ENCODE peak calls at places on chromosomes 6 and 20, in six cellular contexts. J is B cell; R is activated CD8-positive, alpha-beta T cell treated with anti-CD3 and anti-CD28 coated beads for 36 hours; W is neural crest cell; U is AG04450; Q is fibroblast of mammary gland. H is an unnamed sample.

GRCh38 chr20:59121714-59122376 is 41.8 kb upstream of the ZNF831 start:
- DNase-seq in U (no peak), W (no peak), R (no peak), J (peak), Q (no peak), H (no peak)

GRCh38 chr6:126054258-126054702 is 67.9 kb downstream of the TRMT11 start:
- DNase-seq in J (no peak), W (no peak), Q (peak), R (no peak), U (no peak), H (no peak)

GRCh38 chr6:2028457-2029038 is 216.9 kb downstream of the GMDS start:
- DNase-seq in Q (no peak), U (no peak), W (no peak), J (peak), R (no peak), H (no peak)

GRCh38 chr6:153090241-153090930 is 40.7 kb downstream of the RGS17 start:
- DNase-seq in J (no peak), Q (peak), W (no peak), R (no peak), U (peak), H (no peak)

GRCh38 chr6:118783931-118784528 is 109.9 kb upstream of the ASF1A start:
- DNase-seq in J (no peak), R (no peak), W (no peak), U (peak), Q (no peak), H (no peak)

GRCh38 chr6:106825156-106825555 is 149.4 kb downstream of the CD24 start:
- DNase-seq in U (no peak), W (no peak), R (no peak), J (no peak), Q (no peak), H (no peak)

GRCh38 chr20:10075606-10076005 is 40.8 kb downstream of the ANKEF1 start:
- DNase-seq in R (no peak), Q (no peak), U (no peak), J (no peak), W (no peak), H (no peak)

GRCh38 chr6:78132681-78133410 is 480.0 kb downstream of the MEI4 start:
- DNase-seq in U (no peak), J (no peak), W (no peak), Q (no peak), R (no peak), H (no peak)

GRCh38 chr20:48189177-48189576 is 403.9 kb upstream of the SULF2 start:
- DNase-seq in Q (peak), W (no peak), R (no peak), U (no peak), J (no peak), H (no peak)

GRCh38 chr6:161422710-161423109 is 148.8 kb upstream of the AGPAT4 start:
- DNase-seq in W (no peak), J (no peak), R (no peak), Q (no peak), U (no peak), H (no peak)

GRCh38 chr6:42394151-42394550 is 57.6 kb downstream of the TRERF1 start:
- DNase-seq in R (no peak), W (no peak), U (no peak), Q (no peak), J (no peak), H (no peak)

GRCh38 chr6:4316867-4317400 is 181.6 kb upstream of the ECI2 start:
- DNase-seq in Q (peak), U (peak), J (peak), R (no peak), W (no peak), H (no peak)

GRCh38 chr6:96394727-96395126 is 126.9 kb upstream of the UFL1 start:
- DNase-seq in R (no peak), U (no peak), J (no peak), W (no peak), Q (no peak), H (no peak)

GRCh38 chr6:30151580-30151979 is 9.4 kb downstream of the TRIM10 start:
- DNase-seq in R (peak), Q (no peak), W (no peak), J (no peak), U (no peak), H (no peak)

GRCh38 chr6:161829186-161829794 is 555.4 kb upstream of the AGPAT4 start:
- DNase-seq in U (no peak), Q (no peak), W (no peak), R (no peak), J (no peak), H (no peak)

GRCh38 chr20:44836596-44837120 is 26.3 kb upstream of the RIMS4 start:
- DNase-seq in W (no peak), Q (no peak), R (no peak), J (no peak), U (no peak), H (no peak)

GRCh38 chr6:157665172-157665571 is 157.9 kb upstream of the SNX9 start:
- DNase-seq in Q (no peak), R (no peak), J (no peak), W (no peak), U (no peak), H (no peak)

GRCh38 chr6:169536446-169537170 is 165.2 kb downstream of the WDR27 start:
- DNase-seq in R (no peak), U (peak), W (no peak), Q (peak), J (no peak), H (no peak)

GRCh38 chr6:101435028-101435427 is 41.5 kb downstream of the GRIK2 start:
- DNase-seq in J (no peak), Q (no peak), U (no peak), R (no peak), W (no peak), H (no peak)

GRCh38 chr6:110628330-110628729 is 151.9 kb upstream of the SLC22A16 start:
- DNase-seq in R (no peak), W (no peak), Q (peak), U (peak), J (no peak), H (no peak)

GRCh38 chr6:722077-722524 is 29.2 kb upstream of the EXOC2 start:
- DNase-seq in J (peak), U (peak), W (peak), Q (peak), R (peak), H (peak)

GRCh38 chr6:159862103-159862502 is 28.7 kb upstream of the MAS1 start:
- DNase-seq in W (no peak), J (no peak), R (peak), U (no peak), Q (no peak), H (no peak)

GRCh38 chr6:100592929-100593328 is 128.2 kb upstream of the SIM1 start:
- DNase-seq in R (no peak), J (no peak), W (no peak), U (no peak), Q (no peak), H (no peak)

GRCh38 chr20:15143478-15143877 is 806.1 kb upstream of the FLRT3 start:
- DNase-seq in U (no peak), J (no peak), Q (no peak), R (no peak), W (no peak), H (no peak)

GRCh38 chr20:57059055-57059617 is 207.3 kb downstream of the BMP7 start:
- DNase-seq in R (no peak), W (no peak), U (no peak), Q (no peak), J (no peak), H (no peak)

GRCh38 chr6:120077489-120077888 is 727.9 kb upstream of the MAN1A1 start:
- DNase-seq in R (peak), U (no peak), W (no peak), J (no peak), Q (peak), H (no peak)

GRCh38 chr6:7893342-7893741 is 17.2 kb downstream of the TXNDC5 start:
- DNase-seq in R (no peak), J (no peak), Q (no peak), U (no peak), W (no peak), H (no peak)

GRCh38 chr6:8983202-8983688 is 547.9 kb upstream of the SLC35B3 start:
- DNase-seq in U (peak), Q (peak), W (peak), J (peak), R (peak), H (peak)

GRCh38 chr20:17488916-17489600 is 42.1 kb downstream of the BFSP1 start:
- DNase-seq in W (no peak), J (no peak), U (no peak), Q (no peak), R (no peak), H (no peak)

GRCh38 chr20:23570178-23570577 is 1.9 kb upstream of the CST9L start:
- DNase-seq in Q (no peak), R (no peak), U (no peak), J (no peak), W (no peak), H (no peak)

GRCh38 chr20:42957014-42957694 is 232.6 kb downstream of the PTPRT start:
- DNase-seq in Q (no peak), J (no peak), R (no peak), W (no peak), U (no peak), H (no peak)

GRCh38 chr6:51738614-51739013 is 348.8 kb downstream of the PKHD1 start:
- DNase-seq in U (no peak), W (no peak), R (no peak), J (no peak), Q (no peak), H (no peak)

GRCh38 chr6:42010185-42010872 is 40.0 kb upstream of the TAF8 start:
- DNase-seq in J (peak), W (no peak), R (peak), Q (no peak), U (no peak), H (no peak)

DNA sequence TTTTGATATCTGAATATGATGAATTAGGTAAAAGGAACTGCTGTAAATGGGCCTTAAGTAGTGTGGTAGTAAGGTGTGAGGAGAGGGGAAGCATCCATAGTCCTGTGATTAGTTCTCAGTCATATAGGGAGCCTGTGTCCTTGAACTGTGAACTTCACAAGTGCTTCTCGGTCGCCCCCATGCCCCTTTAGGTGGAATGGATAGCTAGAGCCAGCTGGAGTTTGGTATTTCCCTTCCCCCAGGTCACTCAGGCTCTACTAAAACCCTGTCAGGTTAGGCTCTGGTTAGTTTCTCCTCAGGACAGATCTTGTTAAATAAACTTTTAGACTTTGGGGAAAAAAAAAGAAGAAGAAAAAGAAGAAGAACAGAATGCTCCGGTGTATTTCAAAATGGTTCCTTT is 82.0 kb downstream of the PPP1R14C start:
- DNase-seq in Q (no peak), R (no peak), U (no peak), J (no peak), W (no peak), H (no peak)
- TF ChIP-seq CTCF in Q (no peak), R (no peak), U (no peak), J (no peak), W (no peak), H (no peak)

GRCh38 chr6:146913842-146914562 is 290.2 kb upstream of the STXBP5 start:
- DNase-seq in W (peak), U (peak), J (no peak), R (peak), Q (peak), H (peak)
- TF ChIP-seq CTCF in W (no peak), U (no peak), J (no peak), R (no peak), Q (no peak), H (no peak)

DNA sequence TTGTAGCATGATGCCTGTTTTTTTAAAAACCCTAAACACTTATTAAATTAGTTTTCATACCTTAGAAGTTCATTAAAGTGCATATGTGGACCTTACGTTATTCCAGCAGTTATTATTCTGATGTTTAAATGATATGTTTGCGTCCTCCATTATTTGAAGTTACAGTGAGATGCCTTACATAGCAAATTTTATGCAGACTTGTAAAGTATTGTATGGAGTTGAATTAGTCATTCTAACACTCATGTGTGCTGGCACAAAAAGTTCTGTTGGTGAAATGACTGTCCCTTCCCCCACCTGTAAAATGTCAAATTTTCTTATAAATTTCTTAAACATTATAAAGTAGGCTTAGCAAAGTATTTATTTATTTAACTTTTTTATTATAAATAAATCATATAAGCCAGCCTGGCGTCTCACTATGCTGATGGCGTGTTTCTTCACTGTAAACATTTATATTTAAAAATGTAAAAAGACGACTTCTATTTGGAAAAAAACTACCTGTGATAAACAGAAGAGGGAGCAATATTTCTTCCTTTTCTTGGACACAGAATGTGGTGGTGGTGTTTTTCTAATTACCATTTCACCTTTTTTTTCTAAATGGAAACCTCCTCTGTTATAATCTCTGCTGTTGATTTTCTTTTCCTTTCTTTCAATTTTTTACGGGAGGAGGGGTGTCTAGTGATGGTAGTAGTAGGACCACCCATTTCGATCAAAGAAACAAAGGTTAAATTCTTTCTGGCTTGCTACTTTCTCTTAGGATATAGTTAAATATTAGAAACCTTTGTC is 155.4 kb downstream of the RFPL4B start:
- DNase-seq in R (no peak), U (no peak), J (no peak), Q (peak), W (peak), H (no peak)
- TF ChIP-seq CTCF in R (no peak), U (peak), J (no peak), Q (peak), W (peak), H (peak)

DNA sequence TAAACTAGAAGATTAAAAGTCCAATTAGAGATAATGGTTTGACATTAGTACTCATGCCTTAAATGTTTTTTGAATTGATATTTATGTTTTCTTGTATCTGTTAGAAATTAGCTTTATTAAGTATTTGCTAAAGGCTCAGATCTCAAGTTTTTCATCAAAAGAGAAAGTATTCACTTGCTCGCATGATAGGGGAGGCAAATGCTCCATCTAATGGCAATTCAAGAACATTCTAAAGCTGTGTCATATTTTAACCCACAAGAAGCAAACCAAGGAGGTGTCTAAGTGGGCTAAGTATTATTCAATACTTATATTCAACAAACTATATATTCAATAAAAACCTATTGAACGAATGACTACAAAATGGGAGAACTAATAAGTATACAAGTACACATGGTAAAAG is 192.8 kb upstream of the SPTLC3 start:
- DNase-seq in R (no peak), W (no peak), U (no peak), Q (no peak), J (no peak), H (no peak)
- TF ChIP-seq CTCF in R (no peak), W (no peak), U (no peak), Q (no peak), J (no peak), H (no peak)

DNA sequence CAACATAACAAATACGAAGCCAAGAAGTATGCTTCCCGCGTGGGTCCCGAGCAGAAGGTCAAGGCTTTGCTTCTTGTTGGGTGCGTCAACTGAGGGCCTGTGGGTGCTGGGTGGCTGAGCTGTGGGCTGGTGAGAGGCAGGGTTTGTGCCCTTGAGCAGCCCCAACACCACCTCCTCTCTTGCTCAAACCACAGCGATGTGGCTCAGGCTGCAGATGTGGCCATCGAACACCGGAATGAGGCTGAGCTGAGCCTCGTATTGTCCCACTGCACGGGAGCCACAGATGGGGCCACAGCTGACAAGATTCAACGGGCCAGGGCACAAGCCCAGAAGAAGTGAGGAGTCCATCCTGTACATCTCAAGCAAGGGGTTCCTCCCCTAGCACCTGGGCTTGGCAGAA is 7.0 kb upstream of the PTPRA start:
- DNase-seq in W (no peak), R (peak), U (no peak), Q (no peak), J (no peak), H (no peak)
- TF ChIP-seq CTCF in W (no peak), R (no peak), U (no peak), Q (no peak), J (no peak), H (no peak)

GRCh38 chr6:149750136-149750609 is 632 bp downstream of the PCMT1 start:
- DNase-seq in R (peak), U (no peak), Q (peak), W (peak), J (no peak), H (peak)

GRCh38 chr6:149749594-149750135 is at the start of gene PCMT1:
- DNase-seq in J (peak), W (peak), Q (peak), U (peak), R (peak), H (peak)

GRCh38 chr6:149751239-149751638 is 1.7 kb downstream of the PCMT1 start:
- DNase-seq in J (no peak), R (no peak), Q (no peak), W (no peak), U (no peak), H (no peak)

GRCh38 chr6:149746147-149746946 is at the start of gene NUP43:
- DNase-seq in U (peak), W (peak), Q (peak), R (peak), J (peak), H (peak)
- TF ChIP-seq CTCF in U (peak), W (peak), Q (peak), R (peak), J (peak), H (peak)

DNA sequence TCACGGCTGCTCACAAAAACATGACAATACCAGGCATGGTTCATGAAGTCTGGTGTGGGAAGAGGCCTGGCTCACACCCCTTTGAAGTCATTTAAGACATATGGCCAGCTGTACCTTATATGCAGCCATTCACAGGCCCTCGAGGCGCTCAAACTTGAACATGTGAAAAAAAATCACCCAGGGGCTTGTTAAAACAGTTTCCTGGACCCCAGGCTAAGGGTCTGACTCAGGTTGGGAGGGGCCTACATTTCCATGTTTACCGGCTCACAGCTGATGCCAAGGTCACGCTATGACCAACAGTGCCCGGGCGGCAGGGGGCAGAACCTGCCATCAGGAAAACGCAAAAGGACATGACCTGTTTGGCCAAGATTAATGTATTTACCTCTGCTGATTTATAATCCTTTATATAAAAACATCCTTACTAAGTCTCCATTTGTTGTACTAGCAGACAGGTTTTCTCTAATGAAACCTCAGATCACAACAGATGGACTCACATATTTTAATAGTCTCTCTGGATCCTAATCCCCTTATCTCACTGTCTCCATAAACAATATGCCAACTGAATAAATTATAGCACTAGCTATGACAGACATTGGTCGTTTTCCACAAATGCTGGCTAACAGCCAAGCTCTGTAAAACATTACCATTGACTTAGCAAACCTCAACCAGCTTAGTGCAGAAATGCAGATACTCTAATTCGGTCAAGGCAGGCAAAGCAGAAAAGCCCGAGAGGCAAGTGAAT is 19.9 kb downstream of the EZR start:
- DNase-seq in Q (peak), R (no peak), U (no peak), W (no peak), J (no peak), H (no peak)
- TF ChIP-seq CTCF in Q (peak), R (no peak), U (no peak), W (no peak), J (no peak), H (no peak)

DNA sequence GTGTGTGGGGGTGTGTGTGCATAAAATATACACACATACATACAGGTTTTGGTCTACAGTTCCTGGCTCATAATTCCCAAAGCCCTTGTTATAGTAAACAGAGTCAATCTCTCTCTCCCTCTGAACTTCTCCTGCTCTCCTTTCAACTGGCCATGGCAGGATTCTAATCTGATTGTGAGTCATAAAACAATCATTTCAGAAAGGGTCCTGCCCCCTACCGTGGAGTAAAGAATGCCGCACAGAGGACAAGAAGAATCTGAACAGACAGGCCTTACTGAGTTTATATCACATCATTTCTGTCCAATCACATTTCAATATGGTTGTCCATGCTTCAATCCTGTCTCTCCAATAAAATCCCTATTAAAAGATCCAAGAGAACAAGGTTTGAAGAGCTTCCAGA is 416.9 kb downstream of the FRK start:
- DNase-seq in Q (peak), R (no peak), U (peak), W (no peak), J (no peak), H (no peak)
- TF ChIP-seq CTCF in Q (no peak), R (no peak), U (peak), W (no peak), J (no peak), H (peak)